ENCODE peak calls at places on chromosomes 5 and 9, in four cellular contexts. G is hepatocyte, V is PC-3, P is GM23248. R is an unnamed sample.

GRCh38 chr5:6781711-6782110 is 68.5 kb downstream of the TENT4A start:
- DNase-seq in G (no peak), V (peak; percentile 65), P (peak; percentile 39), R (no peak)

GRCh38 chr5:620152-620551 is 8.0 kb downstream of the CEP72 start:
- DNase-seq in G (no peak), V (no peak), P (no peak), R (no peak)

GRCh38 chr9:78332381-78332780 is 35.5 kb downstream of the PSAT1 start:
- DNase-seq in G (no peak), V (no peak), P (no peak), R (no peak)

GRCh38 chr9:34072868-34073590 is 24.3 kb upstream of the UBAP2 start:
- DNase-seq in G (peak; percentile 90), V (peak; percentile 84), P (peak; percentile 93), R (no peak)

GRCh38 chr5:26691486-26691885 is 346.9 kb downstream of the CDH9 start:
- DNase-seq in G (no peak), V (no peak), P (no peak), R (no peak)

GRCh38 chr5:63164838-63165237 is 586.2 kb downstream of the LRRC70 start:
- DNase-seq in G (no peak), V (no peak), P (no peak), R (no peak)

GRCh38 chr5:171314728-171315385 is 5.8 kb downstream of the TLX3 start:
- DNase-seq in G (no peak), V (no peak), P (no peak), R (no peak)

GRCh38 chr9:70493046-70493445 is 78.6 kb upstream of the KLF9 start:
- DNase-seq in G (no peak), V (no peak), P (no peak), R (no peak)

GRCh38 chr5:113022661-113023060 is 46.1 kb downstream of the DCP2 start:
- DNase-seq in G (no peak), V (peak; percentile 58), P (no peak), R (no peak)

GRCh38 chr9:99038396-99038795 is 66.5 kb upstream of the TGFBR1 start:
- DNase-seq in G (no peak), V (no peak), P (no peak), R (no peak)

GRCh38 chr9:107615325-107615724 is 125.8 kb upstream of the KLF4 start:
- DNase-seq in G (peak; percentile 65), V (no peak), P (peak; percentile 65), R (no peak)

GRCh38 chr5:82274343-82275266 is 3.5 kb downstream of the RPS23 start:
- DNase-seq in G (no peak), V (no peak), P (no peak), R (no peak)

GRCh38 chr9:135482015-135482754 is 2.6 kb downstream of the PPP1R26 start:
- DNase-seq in G (no peak), V (no peak), P (no peak), R (no peak)

GRCh38 chr5:149404746-149405549 is 25.9 kb upstream of the IL17B start:
- DNase-seq in G (peak; percentile 40), V (no peak), P (peak; percentile 92), R (no peak)

GRCh38 chr5:134223406-134224251 is 2.2 kb downstream of the PPP2CA start:
- DNase-seq in G (no peak), V (peak; percentile 7), P (peak; percentile 61), R (no peak)

GRCh38 chr5:169162407-169162806 is 138.5 kb downstream of the SLIT3 start:
- DNase-seq in G (no peak), V (peak; percentile 69), P (peak; percentile 83), R (no peak)

GRCh38 chr5:145936401-145937131 is at the start of gene SH3RF2:
- DNase-seq in G (peak; percentile 85), V (peak; percentile 75), P (peak; percentile 80), R (peak; percentile 96)

GRCh38 chr9:92652461-92652860 is 17.5 kb downstream of the IPPK start:
- DNase-seq in G (no peak), V (no peak), P (no peak), R (no peak)

GRCh38 chr9:17082343-17082742 is 52.5 kb upstream of the CNTLN start:
- DNase-seq in G (peak; percentile 48), V (no peak), P (peak; percentile 26), R (no peak)

GRCh38 chr9:130143974-130144373 is 28.2 kb upstream of the NCS1 start:
- DNase-seq in G (no peak), V (no peak), P (peak; percentile 76), R (no peak)

GRCh38 chr9:8713149-8713856 is 913.7 kb upstream of the DMAC1 start:
- DNase-seq in G (no peak), V (no peak), P (no peak), R (no peak)

GRCh38 chr5:86461169-86461956 is 156.4 kb upstream of the COX7C start:
- DNase-seq in G (peak; percentile 55), V (peak; percentile 95), P (no peak), R (no peak)

GRCh38 chr5:91938441-91938840 is 555.3 kb upstream of the ARRDC3 start:
- DNase-seq in G (no peak), V (no peak), P (peak; percentile 34), R (peak; percentile 19)

GRCh38 chr9:93108301-93109041 is 12.5 kb downstream of the CARD19 start:
- DNase-seq in G (no peak), V (no peak), P (no peak), R (no peak)

GRCh38 chr5:88938488-88938887 is 55.5 kb upstream of the MEF2C start:
- DNase-seq in G (no peak), V (no peak), P (no peak), R (no peak)

GRCh38 chr5:52945040-52945439 is 44.1 kb upstream of the ITGA2 start:
- DNase-seq in G (no peak), V (no peak), P (peak; percentile 35), R (no peak)

GRCh38 chr9:29212590-29213373 is 1639.5 kb upstream of the C9orf72 start:
- DNase-seq in G (peak; percentile 61), V (peak; percentile 30), P (peak; percentile 6), R (peak; percentile 74)

GRCh38 chr5:141475625-141476131 is at the start of gene PCDHGC3:
- DNase-seq in G (peak; percentile 93), V (no peak), P (peak; percentile 98), R (peak; percentile 98)

GRCh38 chr5:6632324-6632930 is 417 bp downstream of the NSUN2 start:
- DNase-seq in G (no peak), V (peak; percentile 55), P (peak; percentile 76), R (no peak)

GRCh38 chr9:129685220-129685932 is 19.9 kb downstream of the PRRX2 start:
- DNase-seq in G (no peak), V (peak; percentile 92), P (peak; percentile 91), R (no peak)

GRCh38 chr5:55856511-55857246 is 5.5 kb downstream of the IL31RA start:
- DNase-seq in G (no peak), V (no peak), P (no peak), R (no peak)

GRCh38 chr5:100731768-100732167 is 171.3 kb downstream of the ST8SIA4 start:
- DNase-seq in G (no peak), V (peak; percentile 17), P (no peak), R (no peak)
- H3K4me3 ChIP-seq in G (no peak overlapping the region), V (peak overlapping the region; percentile 38), P (no peak overlapping the region), R (no peak overlapping the region)

GRCh38 chr9:120379611-120380010 is 200.4 kb downstream of the CDK5RAP2 start:
- DNase-seq in G (no peak), V (no peak), P (no peak), R (no peak)

GRCh38 chr9:120383999-120384924 is 195.7 kb downstream of the CDK5RAP2 start:
- DNase-seq in G (peak; percentile 55), V (no peak), P (peak; percentile 68), R (no peak)

GRCh38 chr9:120382453-120382852 is 197.5 kb downstream of the CDK5RAP2 start:
- DNase-seq in G (no peak), V (no peak), P (no peak), R (no peak)

GRCh38 chr9:120383611-120383998 is 196.4 kb downstream of the CDK5RAP2 start:
- DNase-seq in G (no peak), V (no peak), P (no peak), R (no peak)

DNA sequence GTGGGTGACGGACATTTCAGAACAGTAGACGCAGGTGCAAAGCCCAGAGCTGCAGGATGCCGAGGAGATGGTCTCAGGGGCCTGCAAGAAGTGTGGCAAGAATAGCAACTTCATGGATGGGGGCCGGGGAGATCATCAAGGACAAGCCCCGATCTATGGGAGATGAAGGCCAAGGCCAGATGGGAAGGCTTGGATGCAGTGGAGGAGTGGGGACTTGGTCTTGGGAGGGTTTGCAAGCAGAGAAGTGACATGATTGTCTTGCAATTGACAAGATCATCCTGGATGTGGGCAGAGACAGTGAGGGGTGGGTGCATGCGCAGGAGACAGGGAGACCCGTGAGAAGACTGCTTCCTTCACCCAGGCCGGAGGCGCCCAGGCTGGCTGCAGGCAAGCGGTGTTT is 198.1 kb downstream of the CDK5RAP2 start:
- DNase-seq in G (no peak), V (no peak), P (no peak), R (no peak)
- TF ChIP-seq EZH2 in G (no peak), V (no peak), P (no peak), R (no peak)

GRCh38 chr9:36551129-36551528 is 21.6 kb upstream of the MELK start:
- DNase-seq in G (no peak), V (no peak), P (peak; percentile 50), R (no peak)

GRCh38 chr9:36548454-36548853 is 24.2 kb upstream of the MELK start:
- DNase-seq in G (no peak), V (no peak), P (no peak), R (no peak)

GRCh38 chr9:36550135-36550534 is 22.6 kb upstream of the MELK start:
- DNase-seq in G (no peak), V (no peak), P (no peak), R (no peak)

DNA sequence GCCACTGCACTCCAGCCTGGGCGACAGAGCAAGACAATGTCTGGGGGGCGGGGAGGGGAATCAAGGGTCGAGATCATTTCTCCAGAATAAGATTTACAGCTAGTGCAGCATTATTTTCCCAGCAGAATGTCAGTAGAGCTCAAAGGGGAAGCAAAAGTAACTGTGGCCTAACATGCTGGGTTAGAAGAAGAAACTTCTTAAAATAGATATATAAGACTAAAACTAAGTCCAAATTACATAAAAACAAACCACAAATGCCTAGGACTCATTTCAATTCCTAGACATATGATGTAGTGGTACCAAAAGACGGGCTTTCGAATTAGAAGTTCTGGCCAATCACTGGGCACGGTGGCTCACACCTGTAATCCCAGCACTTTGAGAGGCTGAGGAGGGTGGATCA is 20.8 kb upstream of the MELK start:
- DNase-seq in G (no peak), V (no peak), P (no peak), R (no peak)
- H3K27ac ChIP-seq in G (no peak overlapping the region), V (no peak overlapping the region), P (no peak overlapping the region), R (no peak overlapping the region)

GRCh38 chr5:93585753-93586385 is 2.8 kb downstream of the NR2F1 start:
- DNase-seq in G (no peak), V (no peak), P (peak; percentile 43), R (no peak)
- H3K4me3 ChIP-seq in G (peak overlapping the region; percentile 22), V (peak overlapping the region; percentile 93), P (peak overlapping the region; percentile 98), R (peak overlapping the region; percentile 57)

GRCh38 chr5:177595991-177596774 is 3.7 kb upstream of the B4GALT7 start:
- DNase-seq in G (no peak), V (no peak), P (peak; percentile 30), R (no peak)

GRCh38 chr5:177596775-177597238 is 3.1 kb upstream of the B4GALT7 start:
- DNase-seq in G (no peak), V (no peak), P (no peak), R (no peak)

GRCh38 chr5:177601126-177601525 is 1.2 kb downstream of the B4GALT7 start:
- DNase-seq in G (no peak), V (no peak), P (no peak), R (no peak)

GRCh38 chr5:177600458-177601018 is 606 bp downstream of the B4GALT7 start:
- DNase-seq in G (no peak), V (peak; percentile 24), P (peak; percentile 68), R (no peak)

GRCh38 chr5:177598477-177598876 is 1.5 kb upstream of the B4GALT7 start:
- DNase-seq in G (no peak), V (no peak), P (peak; percentile 46), R (no peak)
- TF ChIP-seq EZH2 in G (no peak), V (no peak), P (no peak), R (no peak)